ENCODE peak calls at places on chromosomes 6 and 20, in seven cellular contexts. T is vagina, Q is A549, W is spleen, E is HCT116, P is suprapubic skin, A is esophagus muscularis mucosa. V is an unnamed sample.
A peak's percentile ranks its signal among the peaks of the same experiment; 100 is the strongest.

GRCh38 chr20:32965115-32965514 is 39.1 kb downstream of the SUN5 start:
- DNase-seq in T (no peak), Q (no peak), W (no peak), E (no peak), P (peak; percentile 31), A (no peak), V (no peak)

GRCh38 chr6:157217198-157217893 is 106.0 kb downstream of the TMEM242 start:
- DNase-seq in T (no peak), Q (no peak), W (no peak), E (no peak), P (no peak), A (no peak), V (no peak)

GRCh38 chr6:56292505-56293181 is 45.3 kb upstream of the COL21A1 start:
- DNase-seq in T (no peak), Q (peak; percentile 39), W (no peak), E (peak; percentile 53), P (no peak), A (no peak), V (peak; percentile 31)

GRCh38 chr6:88380618-88381288 is 214.6 kb upstream of the CNR1 start:
- DNase-seq in T (no peak), Q (no peak), W (no peak), E (no peak), P (no peak), A (no peak), V (no peak)

GRCh38 chr20:33761698-33762250 is 30.0 kb downstream of the ZNF341 start:
- DNase-seq in T (no peak), Q (no peak), W (no peak), E (no peak), P (no peak), A (no peak), V (no peak)

GRCh38 chr6:89242574-89243330 is 25.6 kb upstream of the GABRR1 start:
- DNase-seq in T (no peak), Q (peak; percentile 25), W (no peak), E (peak; percentile 59), P (no peak), A (peak; percentile 66), V (no peak)

GRCh38 chr6:105424177-105424783 is 21.4 kb upstream of the PREP start:
- DNase-seq in T (no peak), Q (peak; percentile 31), W (no peak), E (peak; percentile 62), P (no peak), A (no peak), V (peak; percentile 49)

GRCh38 chr6:89942601-89943000 is 48.3 kb downstream of the GJA10 start:
- DNase-seq in T (no peak), Q (no peak), W (no peak), E (no peak), P (no peak), A (no peak), V (no peak)

GRCh38 chr20:50645253-50646068 is 45.9 kb downstream of the RIPOR3 start:
- DNase-seq in T (peak; percentile 95), Q (peak; percentile 99), W (no peak), E (peak; percentile 80), P (no peak), A (peak; percentile 97), V (peak; percentile 57)

GRCh38 chr6:44388135-44388487 is 605 bp downstream of the CDC5L start:
- DNase-seq in T (no peak), Q (no peak), W (no peak), E (no peak), P (no peak), A (no peak), V (no peak)

GRCh38 chr6:132907231-132907630 is 92.9 kb downstream of the RPS12 start:
- DNase-seq in T (no peak), Q (no peak), W (no peak), E (no peak), P (no peak), A (no peak), V (no peak)

GRCh38 chr6:11755725-11756124 is 22.9 kb downstream of the ADTRP start:
- DNase-seq in T (no peak), Q (no peak), W (no peak), E (no peak), P (no peak), A (no peak), V (no peak)

GRCh38 chr6:167795874-167796667 is 30.6 kb upstream of the AFDN start:
- DNase-seq in T (no peak), Q (no peak), W (peak; percentile 77), E (no peak), P (no peak), A (peak; percentile 87), V (peak; percentile 47)

GRCh38 chr6:139060332-139060731 is 31.8 kb downstream of the ABRACL start:
- DNase-seq in T (no peak), Q (no peak), W (no peak), E (no peak), P (no peak), A (no peak), V (no peak)

GRCh38 chr6:18585032-18585573 is 198.0 kb downstream of the RNF144B start:
- DNase-seq in T (no peak), Q (no peak), W (no peak), E (peak; percentile 75), P (no peak), A (no peak), V (no peak)

GRCh38 chr6:89144358-89145041 is 1.4 kb upstream of the PM20D2 start:
- DNase-seq in T (no peak), Q (no peak), W (no peak), E (no peak), P (no peak), A (no peak), V (no peak)

GRCh38 chr6:7894272-7895124 is 16.1 kb downstream of the TXNDC5 start:
- DNase-seq in T (no peak), Q (no peak), W (peak; percentile 1), E (no peak), P (no peak), A (no peak), V (no peak)

GRCh38 chr6:42845327-42845694 is 34.1 kb upstream of the RPL7L1 start:
- DNase-seq in T (no peak), Q (no peak), W (no peak), E (no peak), P (no peak), A (no peak), V (no peak)

GRCh38 chr6:31741815-31742214 is 2.0 kb downstream of the MSH5 start:
- DNase-seq in T (no peak), Q (no peak), W (no peak), E (no peak), P (no peak), A (no peak), V (no peak)

GRCh38 chr6:147268254-147268653 is 64.0 kb downstream of the STXBP5 start:
- DNase-seq in T (no peak), Q (no peak), W (no peak), E (no peak), P (no peak), A (no peak), V (no peak)

GRCh38 chr6:168526841-168527281 is 85.9 kb downstream of the SMOC2 start:
- DNase-seq in T (no peak), Q (no peak), W (no peak), E (no peak), P (no peak), A (no peak), V (peak; percentile 79)

GRCh38 chr20:568865-569415 is 25.4 kb upstream of the CSNK2A1 start:
- DNase-seq in T (no peak), Q (no peak), W (no peak), E (no peak), P (no peak), A (no peak), V (no peak)

GRCh38 chr6:135451617-135452190 is 45.8 kb downstream of the AHI1 start:
- DNase-seq in T (no peak), Q (no peak), W (no peak), E (peak; percentile 22), P (no peak), A (no peak), V (no peak)

GRCh38 chr6:112979830-112980229 is 632.7 kb downstream of the RFPL4B start:
- DNase-seq in T (no peak), Q (no peak), W (no peak), E (no peak), P (no peak), A (no peak), V (peak; percentile 5)

GRCh38 chr6:5753187-5753586 is 253.5 kb downstream of the NRN1 start:
- DNase-seq in T (no peak), Q (no peak), W (no peak), E (no peak), P (no peak), A (no peak), V (no peak)

GRCh38 chr6:105733556-105734162 is 330.8 kb upstream of the PREP start:
- DNase-seq in T (no peak), Q (no peak), W (no peak), E (peak; percentile 41), P (no peak), A (no peak), V (no peak)

DNA sequence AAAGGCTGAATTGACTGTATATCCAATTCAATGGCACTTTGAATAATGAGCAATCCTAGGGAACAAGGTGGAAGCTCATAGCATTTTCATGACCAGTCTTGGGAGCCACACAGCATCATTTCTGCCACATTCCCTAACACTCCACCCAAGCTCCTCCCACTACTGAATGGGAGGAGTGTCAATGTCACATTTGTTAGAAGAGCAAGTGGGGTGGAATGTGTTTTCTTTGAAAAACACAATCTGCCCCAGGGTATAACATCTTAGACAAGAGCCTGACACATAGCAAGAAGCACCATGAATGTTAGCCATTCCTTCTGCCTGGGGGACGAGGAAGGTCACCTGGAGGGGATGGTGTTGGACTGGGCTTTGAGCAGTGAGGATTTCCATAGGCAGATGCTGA is 258.3 kb upstream of the PMEPA1 start:
- DNase-seq in T (no peak), Q (no peak), W (no peak), E (no peak), P (no peak), A (no peak), V (no peak)
- H3K4me3 ChIP-seq in T (no peak overlapping the region), Q (no peak overlapping the region), W (no peak overlapping the region), E (no peak overlapping the region), P (no peak overlapping the region), A (no peak overlapping the region), V (no peak overlapping the region)

GRCh38 chr20:59577037-59577808 is 27.1 kb upstream of the PHACTR3 start:
- DNase-seq in T (no peak), Q (no peak), W (peak; percentile 58), E (no peak), P (no peak), A (no peak), V (no peak)
- H3K4me1 ChIP-seq in T (peaks cover 11% of the 10 kb centered on the region), Q (no peaks in the 10 kb centered on the region), W (no peaks in the 10 kb centered on the region), E (no peaks in the 10 kb centered on the region), P (peaks cover 12% of the 10 kb centered on the region), A (peaks cover 18% of the 10 kb centered on the region), V (no peaks in the 10 kb centered on the region)

GRCh38 chr6:63597142-63598000 is 25.1 kb downstream of the LOC128125822 start:
- DNase-seq in T (no peak), Q (no peak), W (no peak), E (no peak), P (no peak), A (no peak), V (no peak)

GRCh38 chr6:63598001-63598250 is 25.6 kb downstream of the LOC128125822 start:
- DNase-seq in T (no peak), Q (peak; percentile 8), W (no peak), E (no peak), P (no peak), A (no peak), V (no peak)

GRCh38 chr6:63599243-63599642 is 27.0 kb downstream of the LOC128125822 start:
- DNase-seq in T (no peak), Q (no peak), W (no peak), E (no peak), P (no peak), A (no peak), V (no peak)

GRCh38 chr6:63598251-63599036 is 26.2 kb downstream of the LOC128125822 start:
- DNase-seq in T (no peak), Q (peak; percentile 63), W (peak; percentile 87), E (peak; percentile 51), P (peak; percentile 79), A (no peak), V (peak; percentile 82)
- TF ChIP-seq POLR2A in T (no peak), Q (no peak), W (no peak), E (no peak), P (no peak), A (no peak), V (no peak)

GRCh38 chr6:69801711-69802110 is 4.9 kb upstream of the LMBRD1 start:
- DNase-seq in T (no peak), Q (no peak), W (no peak), E (no peak), P (no peak), A (no peak), V (no peak)
- H3K4me3 ChIP-seq in T (no peak overlapping the region), Q (no peak overlapping the region), W (no peak overlapping the region), E (no peak overlapping the region), P (no peak overlapping the region), A (no peak overlapping the region), V (no peak overlapping the region)